ENCODE peak calls at places on chromosomes 11 and 22, in eight cellular contexts. D, A, M, B, F, H, S and J are unnamed samples.

GRCh38 chr11:6431861-6432260 is 8.9 kb downstream of the HPX start:
- DNase-seq in H (no peak), D (no peak), A (no peak), S (no peak), B (no peak), M (no peak), F (no peak), J (no peak)

GRCh38 chr11:122898799-122899198 is 16.2 kb downstream of the JHY start:
- DNase-seq in S (no peak), F (no peak), D (no peak), M (no peak), B (no peak), H (no peak), A (no peak), J (peak; percentile 17)

GRCh38 chr22:28244760-28245159 is 325.7 kb upstream of the PITPNB start:
- DNase-seq in B (no peak), H (no peak), S (no peak), M (no peak), F (no peak), D (no peak), A (no peak), J (no peak)

GRCh38 chr11:111944651-111945051 is 7.5 kb downstream of the DIXDC1 start:
- DNase-seq in D (no peak), M (no peak), S (no peak), F (no peak), B (no peak), H (no peak), A (no peak), J (no peak)

GRCh38 chr22:29813563-29813962 is 24.5 kb downstream of the ASCC2 start:
- DNase-seq in H (no peak), D (no peak), F (peak; percentile 24), M (no peak), B (no peak), S (no peak), A (no peak), J (no peak)

GRCh38 chr11:1570896-1571759 is 943 bp downstream of the DUSP8 start:
- DNase-seq in A (peak; percentile 55), B (peak; percentile 34), F (peak; percentile 28), S (no peak), D (no peak), H (no peak), M (no peak), J (peak; percentile 55)

GRCh38 chr22:46578824-46579561 is 41.2 kb upstream of the GRAMD4 start:
- DNase-seq in M (no peak), S (no peak), D (no peak), A (peak; percentile 58), H (no peak), F (no peak), B (peak; percentile 75), J (peak; percentile 49)

GRCh38 chr11:86678823-86679222 is 6.4 kb upstream of the ME3 start:
- DNase-seq in M (no peak), A (no peak), F (no peak), D (no peak), H (peak; percentile 33), B (no peak), S (no peak), J (no peak)

GRCh38 chr22:47692811-47693210 is 930.4 kb downstream of the TBC1D22A start:
- DNase-seq in F (no peak), D (no peak), S (no peak), M (no peak), A (no peak), B (no peak), H (no peak), J (no peak)

GRCh38 chr22:49564666-49565515 is 262.8 kb downstream of the BRD1 start:
- DNase-seq in F (no peak), H (no peak), S (no peak), M (no peak), A (no peak), D (no peak), B (no peak), J (no peak)

GRCh38 chr22:20584872-20585639 is 77.6 kb downstream of the MED15 start:
- DNase-seq in F (no peak), A (no peak), B (no peak), M (no peak), H (no peak), D (no peak), S (no peak), J (no peak)

GRCh38 chr11:134669796-134670195 is 257.8 kb upstream of the B3GAT1 start:
- DNase-seq in F (no peak), S (no peak), B (no peak), D (no peak), M (no peak), A (no peak), H (no peak), J (no peak)

GRCh38 chr11:66361502-66361941 is 10.0 kb downstream of the SLC29A2 start:
- DNase-seq in F (no peak), M (no peak), B (no peak), D (no peak), A (no peak), S (no peak), H (no peak), J (no peak)

GRCh38 chr11:9351956-9352355 is 32.5 kb upstream of the IPO7 start:
- DNase-seq in S (no peak), M (no peak), B (no peak), A (no peak), F (no peak), D (no peak), H (no peak), J (no peak)

GRCh38 chr11:45672593-45672992 is 7.2 kb upstream of the CHST1 start:
- DNase-seq in D (no peak), S (no peak), H (no peak), A (no peak), F (no peak), B (no peak), M (no peak), J (no peak)

GRCh38 chr11:89125298-89125697 is 52.4 kb upstream of the TYR start:
- DNase-seq in B (no peak), M (no peak), S (no peak), A (no peak), H (no peak), F (no peak), D (no peak), J (no peak)

GRCh38 chr11:64723907-64724862 is 1.2 kb upstream of the NRXN2 start:
- DNase-seq in B (no peak), H (no peak), F (no peak), A (no peak), D (no peak), M (no peak), S (no peak), J (no peak)